ENCODE peak calls at places on chromosomes 12 and 14, in eight cellular contexts. H, B, R, Y, P, Q, X and L are unnamed samples.

GRCh38 chr12:64670856-64671639 is 60.8 kb downstream of the RASSF3 start:
- DNase-seq in H (no peak), B (no peak), R (peak; percentile 74), Y (peak; percentile 81), P (no peak), Q (no peak), X (no peak), L (no peak)

GRCh38 chr12:54135621-54136027 is 53.2 kb downstream of the SMUG1 start:
- DNase-seq in H (no peak), B (peak; percentile 87), R (no peak), Y (no peak), P (no peak), Q (no peak), X (no peak), L (no peak)

GRCh38 chr14:92969470-92970232 is 46.7 kb downstream of the CHGA start:
- DNase-seq in H (no peak), B (no peak), R (no peak), Y (no peak), P (no peak), Q (no peak), X (peak; percentile 52), L (no peak)

GRCh38 chr12:9051156-9051545 is 61.8 kb downstream of the KLRG1 start:
- DNase-seq in H (no peak), B (no peak), R (no peak), Y (no peak), P (no peak), Q (peak; percentile 18), X (no peak), L (no peak)

GRCh38 chr14:91138511-91139359 is 24.9 kb downstream of the DGLUCY start:
- DNase-seq in H (no peak), B (peak; percentile 31), R (no peak), Y (peak; percentile 78), P (no peak), Q (no peak), X (no peak), L (no peak)

GRCh38 chr12:45131506-45131905 is 80.6 kb upstream of the DBX2 start:
- DNase-seq in H (no peak), B (no peak), R (no peak), Y (no peak), P (no peak), Q (no peak), X (no peak), L (no peak)

GRCh38 chr14:28577187-28577586 is 189.4 kb upstream of the FOXG1 start:
- DNase-seq in H (no peak), B (no peak), R (no peak), Y (no peak), P (no peak), Q (no peak), X (no peak), L (no peak)

GRCh38 chr14:77158175-77158908 is 16.8 kb upstream of the ZDHHC22 start:
- DNase-seq in H (peak; percentile 38), B (peak; percentile 87), R (peak; percentile 32), Y (peak; percentile 84), P (no peak), Q (no peak), X (no peak), L (peak; percentile 30)

GRCh38 chr12:15729097-15729496 is 60.1 kb downstream of the EPS8 start:
- DNase-seq in H (no peak), B (no peak), R (no peak), Y (no peak), P (no peak), Q (no peak), X (no peak), L (no peak)

GRCh38 chr14:97624985-97625384 is 827.8 kb downstream of the VRK1 start:
- DNase-seq in H (no peak), B (no peak), R (no peak), Y (no peak), P (no peak), Q (no peak), X (no peak), L (no peak)

GRCh38 chr14:66066991-66067788 is 419.0 kb upstream of the CCDC196 start:
- DNase-seq in H (no peak), B (no peak), R (no peak), Y (no peak), P (no peak), Q (no peak), X (no peak), L (no peak)

GRCh38 chr14:60647081-60647836 is 2.0 kb downstream of the SIX1 start:
- DNase-seq in H (no peak), B (peak; percentile 80), R (no peak), Y (peak; percentile 81), P (peak; percentile 75), Q (no peak), X (peak; percentile 49), L (no peak)

GRCh38 chr12:27344246-27344645 is 11.6 kb downstream of the BMAL2 start:
- DNase-seq in H (no peak), B (no peak), R (no peak), Y (no peak), P (no peak), Q (no peak), X (no peak), L (no peak)

GRCh38 chr12:104336115-104336514 is 32.6 kb downstream of the EID3 start:
- DNase-seq in H (no peak), B (no peak), R (no peak), Y (no peak), P (no peak), Q (no peak), X (no peak), L (no peak)

GRCh38 chr14:36647827-36648753 is 13.6 kb upstream of the PAX9 start:
- DNase-seq in H (no peak), B (peak; percentile 89), R (no peak), Y (peak; percentile 91), P (no peak), Q (no peak), X (no peak), L (no peak)

GRCh38 chr12:113413488-113413939 is 8.7 kb upstream of the SDSL start:
- DNase-seq in H (no peak), B (no peak), R (no peak), Y (peak; percentile 76), P (peak; percentile 27), Q (no peak), X (peak; percentile 42), L (no peak)

GRCh38 chr12:117111386-117112267 is 12.4 kb upstream of the TESC start:
- DNase-seq in H (no peak), B (no peak), R (no peak), Y (peak; percentile 77), P (no peak), Q (no peak), X (no peak), L (no peak)

GRCh38 chr12:110536834-110537604 is 34.9 kb downstream of the RAD9B start:
- DNase-seq in H (no peak), B (no peak), R (no peak), Y (peak; percentile 29), P (no peak), Q (no peak), X (no peak), L (no peak)

GRCh38 chr12:110538869-110539622 is 36.9 kb downstream of the RAD9B start:
- DNase-seq in H (no peak), B (no peak), R (peak; percentile 54), Y (peak; percentile 13), P (no peak), Q (no peak), X (no peak), L (no peak)

GRCh38 chr12:110543252-110543959 is 39.7 kb downstream of the PPTC7 start:
- DNase-seq in H (peak; percentile 71), B (no peak), R (peak; percentile 90), Y (peak; percentile 41), P (peak; percentile 97), Q (peak; percentile 84), X (peak; percentile 82), L (no peak)

GRCh38 chr12:110537605-110538409 is 35.7 kb downstream of the RAD9B start:
- DNase-seq in H (peak; percentile 55), B (no peak), R (peak; percentile 54), Y (peak; percentile 41), P (no peak), Q (peak; percentile 59), X (peak; percentile 76), L (no peak)

GRCh38 chr12:110540048-110540447 is 37.9 kb downstream of the RAD9B start:
- DNase-seq in H (no peak), B (no peak), R (no peak), Y (no peak), P (no peak), Q (no peak), X (no peak), L (no peak)
- H3K27ac ChIP-seq in H (peak overlapping the region; percentile 86), B (no peak overlapping the region), R (no peak overlapping the region), Y (no peak overlapping the region), P (no peak overlapping the region), Q (peak overlapping the region; percentile 86), X (no peak overlapping the region), L (no peak overlapping the region)

GRCh38 chr12:43758728-43759563 is at the start of the genes IRAK4 and PUS7L:
- DNase-seq in H (peak; percentile 93), B (peak; percentile 98), R (peak; percentile 98), Y (peak; percentile 99), P (peak; percentile 95), Q (peak; percentile 94), X (peak; percentile 98), L (peak; percentile 89)
- TF ChIP-seq CTCF in H (peak; percentile 68), B (peak; percentile 56), R (peak; percentile 48), Y (peak; percentile 55), P (peak; percentile 42), Q (peak; percentile 76), X (peak; percentile 59), L (peak; percentile 56)

DNA sequence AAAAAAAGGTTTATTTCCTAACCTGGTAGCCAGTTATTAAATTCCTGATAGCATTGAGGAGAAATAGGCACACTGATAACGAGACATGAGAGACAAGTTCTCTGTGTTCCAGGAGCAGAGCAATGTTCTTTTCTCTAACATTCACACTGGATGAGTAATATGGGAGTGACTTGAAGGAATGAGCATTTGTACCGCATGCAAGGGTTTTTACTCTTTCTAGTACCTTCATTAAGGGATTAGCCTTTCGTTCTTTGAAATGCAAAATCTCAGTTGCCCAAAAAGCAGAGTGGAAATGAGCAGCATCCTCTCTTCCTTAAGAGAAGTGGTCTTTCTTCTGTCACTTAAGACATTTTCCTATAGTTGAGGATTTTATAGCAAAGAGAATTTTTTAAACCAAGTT is 54.7 kb downstream of the FGD4 start:
- DNase-seq in H (no peak), B (peak; percentile 78), R (no peak), Y (peak; percentile 47), P (no peak), Q (no peak), X (no peak), L (peak; percentile 21)
- H3K4me3 ChIP-seq in H (no peak overlapping the region), B (peak overlapping the region; percentile 39), R (no peak overlapping the region), Y (no peak overlapping the region), P (no peak overlapping the region), Q (no peak overlapping the region), X (no peak overlapping the region), L (no peak overlapping the region)

GRCh38 chr12:49585477-49586445 is 17.8 kb upstream of the MCRS1 start:
- DNase-seq in H (no peak), B (no peak), R (no peak), Y (no peak), P (no peak), Q (no peak), X (no peak), L (no peak)

GRCh38 chr12:49582201-49582600 is 14.3 kb upstream of the MCRS1 start:
- DNase-seq in H (no peak), B (no peak), R (no peak), Y (no peak), P (no peak), Q (no peak), X (no peak), L (no peak)

GRCh38 chr12:49583361-49584094 is 15.6 kb upstream of the MCRS1 start:
- DNase-seq in H (no peak), B (no peak), R (no peak), Y (no peak), P (no peak), Q (no peak), X (no peak), L (no peak)

GRCh38 chr12:49580572-49581535 is 12.9 kb upstream of the MCRS1 start:
- DNase-seq in H (peak; percentile 45), B (peak; percentile 95), R (peak; percentile 88), Y (peak; percentile 99), P (peak; percentile 79), Q (peak; percentile 79), X (peak; percentile 73), L (peak; percentile 42)

GRCh38 chr12:49582840-49583239 is 14.9 kb upstream of the MCRS1 start:
- DNase-seq in H (no peak), B (no peak), R (no peak), Y (no peak), P (no peak), Q (peak; percentile 48), X (no peak), L (no peak)
- H3K27ac ChIP-seq in H (peak overlapping the region; percentile 45), B (no peak overlapping the region), R (no peak overlapping the region), Y (no peak overlapping the region), P (no peak overlapping the region), Q (peak overlapping the region; percentile 35), X (no peak overlapping the region), L (no peak overlapping the region)